ENCODE peak calls at places on chromosomes 4 and X, in seven cellular contexts. W is T-helper 2 cell; T is stimulated activated CD8-positive, alpha-beta memory T cell treated with anti-CD3 and anti-CD28 coated beads, Interleukin-4, amount 100 ng/mL, for 1 hour; D is GM13977; L is NCI-H1105; I is NCI-H1092; U is T-helper 1 cell. H is an unnamed sample.

GRCh38 chrX:136953867-136954787 is 73.6 kb upstream of the RBMX start:
- DNase-seq in W (peak; percentile 31), T (no peak), D (peak; percentile 47), L (peak; percentile 52), I (peak; percentile 51), U (peak; percentile 11), H (peak; percentile 17)

GRCh38 chr4:76206222-76206942 is 7.2 kb downstream of the SCARB2 start:
- DNase-seq in W (no peak), T (no peak), D (no peak), L (no peak), I (no peak), U (no peak), H (no peak)

GRCh38 chr4:37415845-37416369 is 171.4 kb downstream of the NWD2 start:
- DNase-seq in W (no peak), T (no peak), D (no peak), L (no peak), I (no peak), U (no peak), H (no peak)

GRCh38 chr4:40402556-40402955 is 67.4 kb downstream of the CHRNA9 start:
- DNase-seq in W (no peak), T (no peak), D (no peak), L (no peak), I (no peak), U (no peak), H (no peak)

GRCh38 chrX:108443065-108443464 is 3.4 kb downstream of the COL4A5 start:
- DNase-seq in W (no peak), T (no peak), D (no peak), L (no peak), I (no peak), U (no peak), H (no peak)

GRCh38 chr4:176191974-176192373 is 3.4 kb downstream of the SPATA4 start:
- DNase-seq in W (no peak), T (no peak), D (no peak), L (peak; percentile 81), I (peak; percentile 76), U (no peak), H (no peak)

GRCh38 chr4:127251423-127251822 is 381.3 kb upstream of the INTU start:
- DNase-seq in W (no peak), T (no peak), D (no peak), L (no peak), I (no peak), U (no peak), H (no peak)

GRCh38 chr4:95191537-95191936 is 357.2 kb downstream of the UNC5C start:
- DNase-seq in W (no peak), T (no peak), D (no peak), L (no peak), I (no peak), U (no peak), H (no peak)

GRCh38 chrX:101171883-101172400 is 47.6 kb upstream of the DRP2 start:
- DNase-seq in W (no peak), T (no peak), D (no peak), L (no peak), I (no peak), U (no peak), H (no peak)

GRCh38 chr4:7918981-7919380 is 20.7 kb downstream of the AFAP1 start:
- DNase-seq in W (no peak), T (no peak), D (no peak), L (no peak), I (no peak), U (no peak), H (no peak)

GRCh38 chr4:138499627-138500026 is 257.5 kb upstream of the SLC7A11 start:
- DNase-seq in W (no peak), T (no peak), D (no peak), L (no peak), I (no peak), U (no peak), H (no peak)

GRCh38 chr4:159735281-159736207 is 632.7 kb downstream of the RAPGEF2 start:
- DNase-seq in W (no peak), T (no peak), D (no peak), L (no peak), I (no peak), U (no peak), H (no peak)

GRCh38 chrX:67353651-67354370 is 190.0 kb upstream of the AR start:
- DNase-seq in W (no peak), T (no peak), D (no peak), L (no peak), I (no peak), U (no peak), H (no peak)

GRCh38 chrX:68982476-68982875 is 153.7 kb downstream of the EFNB1 start:
- DNase-seq in W (no peak), T (no peak), D (no peak), L (no peak), I (no peak), U (no peak), H (no peak)

GRCh38 chr4:124279741-124280140 is 432.8 kb downstream of the ANKRD50 start:
- DNase-seq in W (no peak), T (no peak), D (no peak), L (peak; percentile 15), I (peak; percentile 82), U (no peak), H (no peak)

GRCh38 chr4:109419679-109420078 is 13.9 kb upstream of the SEC24B start:
- DNase-seq in W (no peak), T (no peak), D (no peak), L (no peak), I (no peak), U (no peak), H (no peak)